ENCODE peak calls at places on chromosomes 6 and 20, in nine cellular contexts. One of them, this sample, is unnamed.

GRCh38 chr6:71181565-71181964 is 107.0 kb upstream of the OGFRL1 start:
- DNase-seq in activated naive CD4-positive, alpha-beta T cell: no peak
- DNase-seq in memory B cell: no peak
- DNase-seq in stimulated activated naive CD8-positive, alpha-beta T cell treated with anti-CD3 and anti-CD28 coated beads, Interleukin-15, Interleukin-2, amounts not matched to agents 100 U/mL and 50 U/mL, for 24 hours: no peak
- DNase-seq in cardiac muscle cell: peak; percentile 92
- DNase-seq in fibroblast of mammary gland: peak; percentile 83
- DNase-seq in GM18507: no peak
- DNase-seq in PC-9: peak; percentile 77
- DNase-seq in MCF 10A: peak; percentile 76
- DNase-seq in this sample: no peak

GRCh38 chr20:10498196-10498595 is 63.1 kb downstream of the SLX4IP start:
- DNase-seq in activated naive CD4-positive, alpha-beta T cell: no peak
- DNase-seq in memory B cell: no peak
- DNase-seq in stimulated activated naive CD8-positive, alpha-beta T cell treated with anti-CD3 and anti-CD28 coated beads, Interleukin-15, Interleukin-2, amounts not matched to agents 100 U/mL and 50 U/mL, for 24 hours: no peak
- DNase-seq in cardiac muscle cell: no peak
- DNase-seq in fibroblast of mammary gland: no peak
- DNase-seq in GM18507: no peak
- DNase-seq in PC-9: no peak
- DNase-seq in MCF 10A: no peak
- DNase-seq in this sample: no peak

GRCh38 chr20:62558779-62559178 is 83.0 kb upstream of the GATA5 start:
- DNase-seq in activated naive CD4-positive, alpha-beta T cell: no peak
- DNase-seq in memory B cell: no peak
- DNase-seq in stimulated activated naive CD8-positive, alpha-beta T cell treated with anti-CD3 and anti-CD28 coated beads, Interleukin-15, Interleukin-2, amounts not matched to agents 100 U/mL and 50 U/mL, for 24 hours: no peak
- DNase-seq in cardiac muscle cell: no peak
- DNase-seq in fibroblast of mammary gland: no peak
- DNase-seq in GM18507: no peak
- DNase-seq in PC-9: no peak
- DNase-seq in MCF 10A: no peak
- DNase-seq in this sample: no peak

GRCh38 chr6:40802481-40802880 is 215.3 kb upstream of the LRFN2 start:
- DNase-seq in activated naive CD4-positive, alpha-beta T cell: no peak
- DNase-seq in memory B cell: no peak
- DNase-seq in stimulated activated naive CD8-positive, alpha-beta T cell treated with anti-CD3 and anti-CD28 coated beads, Interleukin-15, Interleukin-2, amounts not matched to agents 100 U/mL and 50 U/mL, for 24 hours: no peak
- DNase-seq in cardiac muscle cell: no peak
- DNase-seq in fibroblast of mammary gland: no peak
- DNase-seq in GM18507: no peak
- DNase-seq in PC-9: no peak
- DNase-seq in MCF 10A: no peak
- DNase-seq in this sample: no peak

GRCh38 chr6:130843575-130844320 is 16.5 kb downstream of the SMLR1 start:
- DNase-seq in activated naive CD4-positive, alpha-beta T cell: no peak
- DNase-seq in memory B cell: no peak
- DNase-seq in stimulated activated naive CD8-positive, alpha-beta T cell treated with anti-CD3 and anti-CD28 coated beads, Interleukin-15, Interleukin-2, amounts not matched to agents 100 U/mL and 50 U/mL, for 24 hours: no peak
- DNase-seq in cardiac muscle cell: peak; percentile 52
- DNase-seq in fibroblast of mammary gland: peak; percentile 54
- DNase-seq in GM18507: peak; percentile 2
- DNase-seq in PC-9: no peak
- DNase-seq in MCF 10A: peak; percentile 71
- DNase-seq in this sample: no peak

GRCh38 chr6:17061097-17061496 is 40.8 kb upstream of the STMND1 start:
- DNase-seq in activated naive CD4-positive, alpha-beta T cell: no peak
- DNase-seq in memory B cell: no peak
- DNase-seq in stimulated activated naive CD8-positive, alpha-beta T cell treated with anti-CD3 and anti-CD28 coated beads, Interleukin-15, Interleukin-2, amounts not matched to agents 100 U/mL and 50 U/mL, for 24 hours: no peak
- DNase-seq in cardiac muscle cell: no peak
- DNase-seq in fibroblast of mammary gland: no peak
- DNase-seq in GM18507: no peak
- DNase-seq in PC-9: no peak
- DNase-seq in MCF 10A: no peak
- DNase-seq in this sample: no peak

GRCh38 chr6:18260448-18261106 is 3.8 kb downstream of the DEK start:
- DNase-seq in activated naive CD4-positive, alpha-beta T cell: no peak
- DNase-seq in memory B cell: no peak
- DNase-seq in stimulated activated naive CD8-positive, alpha-beta T cell treated with anti-CD3 and anti-CD28 coated beads, Interleukin-15, Interleukin-2, amounts not matched to agents 100 U/mL and 50 U/mL, for 24 hours: peak; percentile 35
- DNase-seq in cardiac muscle cell: peak; percentile 28
- DNase-seq in fibroblast of mammary gland: peak; percentile 65
- DNase-seq in GM18507: no peak
- DNase-seq in PC-9: peak; percentile 76
- DNase-seq in MCF 10A: peak; percentile 62
- DNase-seq in this sample: no peak

GRCh38 chr6:89475106-89475505 is 42.2 kb downstream of the ANKRD6 start:
- DNase-seq in activated naive CD4-positive, alpha-beta T cell: no peak
- DNase-seq in memory B cell: no peak
- DNase-seq in stimulated activated naive CD8-positive, alpha-beta T cell treated with anti-CD3 and anti-CD28 coated beads, Interleukin-15, Interleukin-2, amounts not matched to agents 100 U/mL and 50 U/mL, for 24 hours: no peak
- DNase-seq in cardiac muscle cell: no peak
- DNase-seq in fibroblast of mammary gland: peak; percentile 55
- DNase-seq in GM18507: no peak
- DNase-seq in PC-9: no peak
- DNase-seq in MCF 10A: no peak
- DNase-seq in this sample: no peak

GRCh38 chr6:108665495-108666196 is 104.9 kb downstream of the FOXO3 start:
- DNase-seq in activated naive CD4-positive, alpha-beta T cell: no peak
- DNase-seq in memory B cell: no peak
- DNase-seq in stimulated activated naive CD8-positive, alpha-beta T cell treated with anti-CD3 and anti-CD28 coated beads, Interleukin-15, Interleukin-2, amounts not matched to agents 100 U/mL and 50 U/mL, for 24 hours: no peak
- DNase-seq in cardiac muscle cell: no peak
- DNase-seq in fibroblast of mammary gland: no peak
- DNase-seq in GM18507: no peak
- DNase-seq in PC-9: no peak
- DNase-seq in MCF 10A: no peak
- DNase-seq in this sample: no peak

GRCh38 chr6:170462366-170463020 is 90.6 kb downstream of the PSMB1 start:
- DNase-seq in activated naive CD4-positive, alpha-beta T cell: no peak
- DNase-seq in memory B cell: no peak
- DNase-seq in stimulated activated naive CD8-positive, alpha-beta T cell treated with anti-CD3 and anti-CD28 coated beads, Interleukin-15, Interleukin-2, amounts not matched to agents 100 U/mL and 50 U/mL, for 24 hours: no peak
- DNase-seq in cardiac muscle cell: no peak
- DNase-seq in fibroblast of mammary gland: no peak
- DNase-seq in GM18507: no peak
- DNase-seq in PC-9: no peak
- DNase-seq in MCF 10A: no peak
- DNase-seq in this sample: no peak

GRCh38 chr6:16097382-16098171 is 31.3 kb upstream of the MYLIP start:
- DNase-seq in activated naive CD4-positive, alpha-beta T cell: no peak
- DNase-seq in memory B cell: no peak
- DNase-seq in stimulated activated naive CD8-positive, alpha-beta T cell treated with anti-CD3 and anti-CD28 coated beads, Interleukin-15, Interleukin-2, amounts not matched to agents 100 U/mL and 50 U/mL, for 24 hours: no peak
- DNase-seq in cardiac muscle cell: no peak
- DNase-seq in fibroblast of mammary gland: no peak
- DNase-seq in GM18507: no peak
- DNase-seq in PC-9: no peak
- DNase-seq in MCF 10A: no peak
- DNase-seq in this sample: no peak

GRCh38 chr6:101126501-101126900 is 245.4 kb upstream of the ASCC3 start:
- DNase-seq in activated naive CD4-positive, alpha-beta T cell: no peak
- DNase-seq in memory B cell: no peak
- DNase-seq in stimulated activated naive CD8-positive, alpha-beta T cell treated with anti-CD3 and anti-CD28 coated beads, Interleukin-15, Interleukin-2, amounts not matched to agents 100 U/mL and 50 U/mL, for 24 hours: no peak
- DNase-seq in cardiac muscle cell: no peak
- DNase-seq in fibroblast of mammary gland: no peak
- DNase-seq in GM18507: no peak
- DNase-seq in PC-9: no peak
- DNase-seq in MCF 10A: no peak
- DNase-seq in this sample: no peak

GRCh38 chr6:125294036-125294435 is 7.7 kb downstream of the HDDC2 start:
- DNase-seq in activated naive CD4-positive, alpha-beta T cell: no peak
- DNase-seq in memory B cell: no peak
- DNase-seq in stimulated activated naive CD8-positive, alpha-beta T cell treated with anti-CD3 and anti-CD28 coated beads, Interleukin-15, Interleukin-2, amounts not matched to agents 100 U/mL and 50 U/mL, for 24 hours: no peak
- DNase-seq in cardiac muscle cell: no peak
- DNase-seq in fibroblast of mammary gland: peak; percentile 19
- DNase-seq in GM18507: no peak
- DNase-seq in PC-9: no peak
- DNase-seq in MCF 10A: no peak
- DNase-seq in this sample: no peak

GRCh38 chr6:13511913-13512717 is 24.7 kb upstream of the GFOD1 start:
- DNase-seq in activated naive CD4-positive, alpha-beta T cell: no peak
- DNase-seq in memory B cell: no peak
- DNase-seq in stimulated activated naive CD8-positive, alpha-beta T cell treated with anti-CD3 and anti-CD28 coated beads, Interleukin-15, Interleukin-2, amounts not matched to agents 100 U/mL and 50 U/mL, for 24 hours: no peak
- DNase-seq in cardiac muscle cell: peak; percentile 32
- DNase-seq in fibroblast of mammary gland: peak; percentile 11
- DNase-seq in GM18507: no peak
- DNase-seq in PC-9: no peak
- DNase-seq in MCF 10A: no peak
- DNase-seq in this sample: peak; percentile 49

GRCh38 chr6:14804001-14804401 is 441.9 kb upstream of the JARID2 start:
- DNase-seq in activated naive CD4-positive, alpha-beta T cell: no peak
- DNase-seq in memory B cell: no peak
- DNase-seq in stimulated activated naive CD8-positive, alpha-beta T cell treated with anti-CD3 and anti-CD28 coated beads, Interleukin-15, Interleukin-2, amounts not matched to agents 100 U/mL and 50 U/mL, for 24 hours: no peak
- DNase-seq in cardiac muscle cell: no peak
- DNase-seq in fibroblast of mammary gland: no peak
- DNase-seq in GM18507: no peak
- DNase-seq in PC-9: no peak
- DNase-seq in MCF 10A: peak; percentile 69
- DNase-seq in this sample: no peak

GRCh38 chr20:61886721-61887658 is 178.7 kb downstream of the TAF4 start:
- DNase-seq in activated naive CD4-positive, alpha-beta T cell: no peak
- DNase-seq in memory B cell: no peak
- DNase-seq in stimulated activated naive CD8-positive, alpha-beta T cell treated with anti-CD3 and anti-CD28 coated beads, Interleukin-15, Interleukin-2, amounts not matched to agents 100 U/mL and 50 U/mL, for 24 hours: peak; percentile 23
- DNase-seq in cardiac muscle cell: peak; percentile 43
- DNase-seq in fibroblast of mammary gland: peak; percentile 48
- DNase-seq in GM18507: peak; percentile 23
- DNase-seq in PC-9: no peak
- DNase-seq in MCF 10A: peak; percentile 25
- DNase-seq in this sample: no peak

GRCh38 chr20:63052571-63053429 is 46.0 kb upstream of the BHLHE23 start:
- DNase-seq in activated naive CD4-positive, alpha-beta T cell: no peak
- DNase-seq in memory B cell: no peak
- DNase-seq in stimulated activated naive CD8-positive, alpha-beta T cell treated with anti-CD3 and anti-CD28 coated beads, Interleukin-15, Interleukin-2, amounts not matched to agents 100 U/mL and 50 U/mL, for 24 hours: no peak
- DNase-seq in cardiac muscle cell: no peak
- DNase-seq in fibroblast of mammary gland: no peak
- DNase-seq in GM18507: no peak
- DNase-seq in PC-9: no peak
- DNase-seq in MCF 10A: no peak
- DNase-seq in this sample: no peak

GRCh38 chr20:57412347-57413029 is 21.3 kb downstream of the RBM38 start:
- DNase-seq in activated naive CD4-positive, alpha-beta T cell: no peak
- DNase-seq in memory B cell: no peak
- DNase-seq in stimulated activated naive CD8-positive, alpha-beta T cell treated with anti-CD3 and anti-CD28 coated beads, Interleukin-15, Interleukin-2, amounts not matched to agents 100 U/mL and 50 U/mL, for 24 hours: no peak
- DNase-seq in cardiac muscle cell: no peak
- DNase-seq in fibroblast of mammary gland: no peak
- DNase-seq in GM18507: no peak
- DNase-seq in PC-9: no peak
- DNase-seq in MCF 10A: no peak
- DNase-seq in this sample: no peak

GRCh38 chr20:51541189-51542032 is 1.1 kb downstream of the NFATC2 start:
- DNase-seq in activated naive CD4-positive, alpha-beta T cell: peak; percentile 50
- DNase-seq in memory B cell: peak; percentile 66
- DNase-seq in stimulated activated naive CD8-positive, alpha-beta T cell treated with anti-CD3 and anti-CD28 coated beads, Interleukin-15, Interleukin-2, amounts not matched to agents 100 U/mL and 50 U/mL, for 24 hours: peak; percentile 83
- DNase-seq in cardiac muscle cell: peak; percentile 80
- DNase-seq in fibroblast of mammary gland: peak; percentile 31
- DNase-seq in GM18507: no peak
- DNase-seq in PC-9: no peak
- DNase-seq in MCF 10A: no peak
- DNase-seq in this sample: no peak